ENCODE peak calls at places on chromosome 12, in four cellular contexts. Q is GM12878, F is K562, S is HepG2. B is an unnamed sample.

GRCh38 chr12:88334271-88334670 is 192.2 kb downstream of the TMTC3 start:
- DNase-seq in F (no peak), S (no peak), Q (peak; percentile 15), B (no peak)

GRCh38 chr12:41709463-41710285 is 435.0 kb downstream of the GXYLT1 start:
- DNase-seq in S (no peak), Q (no peak), F (no peak), B (no peak)

GRCh38 chr12:15698377-15698867 is 90.8 kb downstream of the EPS8 start:
- DNase-seq in S (no peak), Q (no peak), F (no peak), B (no peak)

GRCh38 chr12:124397807-124398577 is 103.1 kb downstream of the RFLNA start:
- DNase-seq in F (peak; percentile 35), S (no peak), Q (no peak), B (no peak)

GRCh38 chr12:121905746-121906145 is 12.6 kb upstream of the CFAP251 start:
- DNase-seq in Q (no peak), S (no peak), F (no peak), B (no peak)

GRCh38 chr12:94242871-94243270 is 94.5 kb downstream of the PLXNC1 start:
- DNase-seq in F (no peak), Q (no peak), S (no peak), B (no peak)

GRCh38 chr12:118436002-118436724 is 59.8 kb downstream of the SUDS3 start:
- DNase-seq in S (no peak), Q (no peak), F (peak; percentile 32), B (peak; percentile 27)

GRCh38 chr12:18130855-18131254 is 40.9 kb upstream of the RERGL start:
- DNase-seq in Q (no peak), F (no peak), S (no peak), B (no peak)

GRCh38 chr12:52243774-52244614 is 11.0 kb downstream of the KRT7 start:
- DNase-seq in F (no peak), S (peak; percentile 13), Q (peak; percentile 66), B (peak; percentile 60)

GRCh38 chr12:63841611-63842010 is 2.9 kb upstream of the SRGAP1 start:
- DNase-seq in F (no peak), Q (no peak), S (no peak), B (no peak)

GRCh38 chr12:29807125-29807524 is 23.4 kb upstream of the TMTC1 start:
- DNase-seq in S (peak; percentile 51), Q (no peak), F (no peak), B (no peak)

GRCh38 chr12:107092669-107093546 is 441 bp downstream of the CRY1 start:
- DNase-seq in F (peak; percentile 27), S (peak; percentile 12), Q (no peak), B (peak; percentile 52)

GRCh38 chr12:68611094-68611818 is 557 bp downstream of the RAP1B start:
- DNase-seq in F (peak; percentile 51), Q (no peak), S (no peak), B (peak; percentile 82)

GRCh38 chr12:91952916-91953315 is 192.7 kb downstream of the BTG1 start:
- DNase-seq in Q (no peak), F (no peak), S (no peak), B (no peak)

GRCh38 chr12:7899755-7900154 is 27.0 kb upstream of the SLC2A14 start:
- DNase-seq in F (no peak), S (no peak), Q (no peak), B (no peak)

GRCh38 chr12:32455607-32456063 is 56.3 kb downstream of the FGD4 start:
- DNase-seq in S (peak; percentile 55), Q (no peak), F (peak; percentile 43), B (peak; percentile 56)

GRCh38 chr12:108565976-108566375 is 3.6 kb downstream of the ISCU start:
- DNase-seq in Q (peak; percentile 87), S (no peak), F (no peak), B (peak; percentile 63)

GRCh38 chr12:116421785-116422538 is 137.2 kb upstream of the MAP1LC3B2 start:
- DNase-seq in S (no peak), Q (no peak), F (no peak), B (no peak)

GRCh38 chr12:34300376-34301250 is 278.3 kb downstream of the ALG10 start:
- DNase-seq in F (no peak), Q (no peak), S (no peak), B (no peak)

GRCh38 chr12:101231626-101232025 is 21.6 kb upstream of the SLC5A8 start:
- DNase-seq in F (no peak), S (no peak), Q (no peak), B (no peak)

GRCh38 chr12:25852792-25853191 is 105.7 kb upstream of the RASSF8 start:
- DNase-seq in F (no peak), S (no peak), Q (no peak), B (no peak)

GRCh38 chr12:16350682-16351081 is 3.2 kb downstream of the MGST1 start:
- DNase-seq in F (no peak), S (peak; percentile 28), Q (no peak), B (no peak)

GRCh38 chr12:52119398-52120254 is 40.1 kb downstream of the SMIM41 start:
- DNase-seq in Q (no peak), S (peak; percentile 70), F (peak; percentile 76), B (peak; percentile 59)

GRCh38 chr12:28955491-28955890 is 193.6 kb upstream of the FAR2 start:
- DNase-seq in S (no peak), F (no peak), Q (no peak), B (no peak)

GRCh38 chr12:51773145-51773869 is 75.2 kb downstream of the FIGNL2 start:
- DNase-seq in S (no peak), Q (no peak), F (no peak), B (no peak)

GRCh38 chr12:104526751-104527150 is 70.0 kb downstream of the CHST11 start:
- DNase-seq in Q (no peak), F (no peak), S (no peak), B (no peak)

GRCh38 chr12:95593266-95593871 is 42.1 kb upstream of the USP44 start:
- DNase-seq in S (no peak), Q (no peak), F (no peak), B (no peak)

GRCh38 chr12:93113317-93114006 is 184.4 kb upstream of the EEA1 start:
- DNase-seq in Q (no peak), S (no peak), F (no peak), B (no peak)

GRCh38 chr12:34598352-34598827 is 576.1 kb downstream of the ALG10 start:
- DNase-seq in Q (no peak), F (no peak), S (no peak), B (peak; percentile 0)

GRCh38 chr12:122870867-122871664 is 24.9 kb downstream of the VPS37B start:
- DNase-seq in S (no peak), Q (no peak), F (no peak), B (peak; percentile 30)

GRCh38 chr12:20374775-20375174 is 6.4 kb downstream of the PDE3A start:
- DNase-seq in Q (no peak), S (no peak), F (no peak), B (no peak)

GRCh38 chr12:50572275-50572674 is 67.5 kb downstream of the DIP2B start:
- DNase-seq in Q (no peak), F (no peak), S (peak; percentile 84), B (peak; percentile 33)
- TF ChIP-seq NFIC in Q (no peak), F (no peak), S (no peak), B (no peak)

DNA sequence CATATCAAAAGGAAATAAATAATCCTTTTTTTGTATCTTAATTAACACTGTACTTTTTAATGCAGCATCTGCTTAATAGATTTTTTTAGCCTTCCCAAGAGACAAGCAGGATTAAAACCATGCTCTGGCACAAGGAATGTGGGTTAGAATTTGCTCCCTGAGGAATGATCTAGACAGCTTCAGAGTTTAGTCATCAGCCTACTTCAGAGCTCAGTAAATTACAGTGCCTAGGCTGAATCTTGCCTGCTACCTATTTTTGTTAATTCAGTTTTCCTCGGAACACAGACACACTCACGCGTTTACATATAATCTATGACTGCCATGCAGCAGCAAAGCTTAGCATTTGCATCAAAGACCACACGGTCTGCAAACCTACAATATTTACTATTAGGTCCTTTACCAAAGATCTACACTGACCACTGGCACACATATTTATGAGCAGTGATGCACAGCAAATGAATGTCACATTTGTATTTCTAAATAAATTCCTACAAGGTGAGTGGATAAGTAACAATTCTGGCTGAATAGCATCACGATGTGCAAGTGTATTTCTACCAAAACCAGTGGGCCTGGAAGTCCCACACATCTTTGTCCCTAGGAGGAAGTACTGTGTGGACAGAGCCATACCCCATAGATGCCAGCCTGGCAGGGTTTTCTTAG is 309.8 kb upstream of the TMEM132C start:
- DNase-seq in Q (no peak), S (no peak), F (no peak), B (no peak)
- TF ChIP-seq NFIC in Q (no peak), S (no peak), F (no peak), B (no peak)

DNA sequence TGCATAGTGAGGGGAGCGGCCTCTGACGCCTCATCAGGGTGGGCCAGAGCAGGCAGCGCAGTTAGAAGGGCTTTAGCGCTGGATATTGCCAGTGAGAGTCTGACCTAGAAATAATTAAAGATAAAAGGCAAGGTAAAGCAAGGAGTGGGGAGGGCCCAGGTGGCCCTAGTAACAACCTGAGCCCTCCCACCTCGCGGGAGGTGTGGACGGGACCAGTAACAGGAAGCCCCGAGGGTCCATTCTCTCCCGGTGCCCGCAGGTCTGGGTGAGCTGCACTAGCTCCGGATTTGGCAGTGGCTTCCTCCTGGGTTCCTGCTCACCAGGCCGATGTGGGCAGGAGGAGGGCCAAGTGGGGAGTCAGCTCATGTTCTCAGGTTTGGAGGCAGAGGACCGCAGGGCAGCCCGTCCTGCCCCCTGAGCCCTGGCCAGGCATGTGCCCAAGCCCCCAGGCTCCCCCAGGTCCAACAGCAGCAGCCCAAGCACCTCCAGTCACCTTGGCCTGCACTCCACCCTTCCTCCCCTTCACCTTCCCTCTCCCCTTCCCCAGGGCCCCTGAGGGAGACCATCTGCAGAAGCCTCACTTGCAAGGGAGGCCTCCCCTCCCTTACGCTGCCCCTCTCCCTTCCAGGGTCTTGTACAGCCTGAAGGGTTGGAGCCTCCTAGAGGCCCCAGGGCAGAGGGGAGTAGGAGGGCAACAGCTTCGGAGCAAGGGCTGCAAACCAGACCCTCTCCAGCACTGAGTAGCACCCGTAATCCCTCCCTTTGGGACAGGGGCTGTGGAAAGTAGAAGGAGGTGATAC is 144.3 kb upstream of the FKBP4 start:
- DNase-seq in Q (no peak), F (no peak), S (no peak), B (no peak)
- TF ChIP-seq NFIC in Q (no peak), F (no peak), S (no peak), B (no peak)

DNA sequence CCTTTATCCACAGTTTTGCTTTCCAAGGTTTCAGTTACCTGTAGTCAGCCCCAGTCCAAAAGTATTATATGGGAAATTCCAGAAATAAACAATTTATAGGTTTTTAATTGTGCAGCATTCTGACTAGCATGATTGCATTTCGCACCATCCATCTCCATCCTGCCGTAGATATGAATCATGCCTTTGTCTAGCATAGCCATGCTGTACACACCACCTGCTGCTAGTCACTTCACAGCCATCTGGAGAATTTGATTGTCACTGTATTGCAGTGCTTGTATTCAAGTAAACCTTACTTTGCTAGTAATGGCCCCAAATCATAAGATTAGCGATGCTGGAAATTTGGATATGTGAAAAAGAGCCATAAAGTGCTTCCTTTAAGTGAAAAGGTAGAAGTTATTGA is 36.0 kb downstream of the MUCL1 start:
- DNase-seq in F (no peak), S (no peak), Q (no peak), B (no peak)
- TF ChIP-seq NFIC in F (no peak), S (no peak), Q (no peak), B (no peak)

GRCh38 chr12:131226345-131227265 is 272.9 kb downstream of the ADGRD1 start:
- DNase-seq in S (no peak), Q (no peak), F (no peak), B (peak; percentile 57)
- TF ChIP-seq NFIC in S (no peak), Q (no peak), F (no peak), B (no peak)

GRCh38 chr12:114123108-114123507 is 157.0 kb upstream of the RBM19 start:
- DNase-seq in S (no peak), Q (no peak), F (no peak), B (no peak)
- TF ChIP-seq NFIC in S (no peak), Q (no peak), F (no peak), B (no peak)

B was measured in SK-N-SH.